ENCODE peak calls at places on chromosome 15, in five cellular contexts. O, S, J, K and M are unnamed samples.

GRCh38 chr15:96361309-96362000 is 31.0 kb downstream of the NR2F2 start:
- DNase-seq in O (peak; percentile 44), S (no peak), J (peak; percentile 27), K (no peak), M (no peak)

GRCh38 chr15:26866298-26867198 is at the start of gene GABRA5:
- DNase-seq in O (peak; percentile 87), S (peak; percentile 26), J (no peak), K (peak; percentile 27), M (no peak)

GRCh38 chr15:81029416-81030367 is 29.0 kb downstream of the TLNRD1 start:
- DNase-seq in O (no peak), S (no peak), J (no peak), K (peak; percentile 72), M (peak; percentile 51)

GRCh38 chr15:74221399-74222230 is 14.5 kb upstream of the CCDC33 start:
- DNase-seq in O (no peak), S (no peak), J (no peak), K (no peak), M (no peak)

GRCh38 chr15:25345943-25346342 is 92.9 kb downstream of the UBE3A start:
- DNase-seq in O (peak; percentile 60), S (peak; percentile 50), J (no peak), K (peak; percentile 34), M (peak; percentile 39)

GRCh38 chr15:78763796-78764241 is 47.4 kb downstream of the ADAMTS7 start:
- DNase-seq in O (no peak), S (no peak), J (no peak), K (no peak), M (no peak)

GRCh38 chr15:36798366-36798765 is 218.9 kb downstream of the CDIN1 start:
- DNase-seq in O (no peak), S (no peak), J (no peak), K (peak; percentile 60), M (peak; percentile 58)

GRCh38 chr15:58699769-58700168 is 49.7 kb downstream of the ADAM10 start:
- DNase-seq in O (no peak), S (no peak), J (no peak), K (peak; percentile 25), M (no peak)

GRCh38 chr15:64807751-64808222 is 17.7 kb downstream of the PIF1 start:
- DNase-seq in O (peak; percentile 96), S (no peak), J (no peak), K (no peak), M (no peak)

GRCh38 chr15:26724381-26724780 is 48.5 kb downstream of the GABRB3 start:
- DNase-seq in O (no peak), S (no peak), J (no peak), K (no peak), M (no peak)

GRCh38 chr15:99050328-99050980 is 42.9 kb upstream of the PGPEP1L start:
- DNase-seq in O (no peak), S (no peak), J (no peak), K (no peak), M (no peak)

GRCh38 chr15:77712438-77712837 is 79.7 kb upstream of the LINGO1 start:
- DNase-seq in O (no peak), S (no peak), J (no peak), K (no peak), M (no peak)

GRCh38 chr15:46471096-46471495 is 836.3 kb downstream of the SQOR start:
- DNase-seq in O (no peak), S (no peak), J (no peak), K (no peak), M (no peak)

GRCh38 chr15:98155356-98155755 is 194.9 kb downstream of the ARRDC4 start:
- DNase-seq in O (no peak), S (no peak), J (no peak), K (peak; percentile 82), M (peak; percentile 63)

GRCh38 chr15:60614862-60615771 is 136.2 kb upstream of the ICE2 start:
- DNase-seq in O (peak; percentile 51), S (peak; percentile 47), J (no peak), K (peak; percentile 22), M (no peak)

GRCh38 chr15:58361291-58361759 is 70.5 kb upstream of the LIPC start:
- DNase-seq in O (no peak), S (no peak), J (no peak), K (peak; percentile 76), M (peak; percentile 95)

GRCh38 chr15:80925597-80926059 is 64.0 kb downstream of the MESD start:
- DNase-seq in O (no peak), S (no peak), J (no peak), K (no peak), M (no peak)

GRCh38 chr15:66115568-66116206 is 137.9 kb downstream of the MEGF11 start:
- DNase-seq in O (peak; percentile 46), S (no peak), J (no peak), K (no peak), M (peak; percentile 3)

GRCh38 chr15:83320831-83321230 is 36.4 kb upstream of the BNC1 start:
- DNase-seq in O (no peak), S (no peak), J (no peak), K (peak; percentile 85), M (peak; percentile 40)

GRCh38 chr15:100900136-100900894 is 18.8 kb upstream of the LRRK1 start:
- DNase-seq in O (no peak), S (no peak), J (no peak), K (no peak), M (no peak)

GRCh38 chr15:73346735-73347312 is 21.9 kb downstream of the HCN4 start:
- DNase-seq in O (peak; percentile 81), S (no peak), J (peak; percentile 70), K (peak; percentile 20), M (peak; percentile 12)

GRCh38 chr15:51253385-51253784 is 85.0 kb downstream of the CYP19A1 start:
- DNase-seq in O (no peak), S (no peak), J (no peak), K (no peak), M (peak; percentile 39)

GRCh38 chr15:33068007-33068441 is 126.5 kb downstream of the FMN1 start:
- DNase-seq in O (peak; percentile 76), S (peak; percentile 29), J (no peak), K (peak; percentile 45), M (peak; percentile 33)

GRCh38 chr15:53976844-53977392 is 1.3 kb upstream of the UNC13C start:
- DNase-seq in O (peak; percentile 72), S (no peak), J (no peak), K (peak; percentile 4), M (no peak)

GRCh38 chr15:38169982-38170381 is 82.7 kb upstream of the SPRED1 start:
- DNase-seq in O (no peak), S (no peak), J (no peak), K (no peak), M (peak; percentile 84)

GRCh38 chr15:72227192-72227586 is 3.8 kb downstream of the PKM start:
- DNase-seq in O (no peak), S (no peak), J (peak; percentile 45), K (peak; percentile 96), M (peak; percentile 92)

GRCh38 chr15:38518084-38518483 is 46.5 kb downstream of the RASGRP1 start:
- DNase-seq in O (no peak), S (no peak), J (no peak), K (no peak), M (no peak)

GRCh38 chr15:51046016-51046415 is 48.7 kb downstream of the TNFAIP8L3 start:
- DNase-seq in O (no peak), S (no peak), J (no peak), K (no peak), M (no peak)

GRCh38 chr15:101813803-101814534 is 2.0 kb downstream of the OR4F15 start:
- DNase-seq in O (no peak), S (no peak), J (no peak), K (peak; percentile 15), M (peak; percentile 40)

GRCh38 chr15:67117356-67117755 is 52.0 kb downstream of the SMAD3 start:
- DNase-seq in O (no peak), S (no peak), J (no peak), K (no peak), M (peak; percentile 83)